ENCODE peak calls at places on chromosomes 6 and 20, in nine cellular contexts. B, M, V, G, U, W, E, O and N are unnamed samples.

GRCh38 chr20:35243317-35243716 is 16.8 kb downstream of the MMP24 start:
- DNase-seq in O (no peak), G (no peak), V (no peak), B (no peak), U (no peak), M (no peak), E (no peak), W (no peak), N (no peak)

GRCh38 chr20:43507150-43508080 is at the start of gene L3MBTL1:
- DNase-seq in G (peak), O (no peak), W (no peak), V (peak), E (peak), U (peak), B (peak), M (peak), N (peak)

GRCh38 chr20:37316116-37316774 is 26.8 kb downstream of the MANBAL start:
- DNase-seq in E (no peak), U (no peak), B (no peak), O (no peak), M (no peak), V (peak), G (no peak), W (no peak), N (no peak)

GRCh38 chr20:4289875-4290274 is 274.5 kb upstream of the RNF24 start:
- DNase-seq in V (no peak), B (no peak), U (no peak), M (no peak), E (no peak), O (no peak), W (no peak), G (no peak), N (no peak)

GRCh38 chr6:113591896-113592827 is 265.0 kb upstream of the MARCKS start:
- DNase-seq in E (no peak), O (no peak), V (no peak), B (peak), M (peak), G (peak), U (peak), W (no peak), N (no peak)

GRCh38 chr20:41029150-41029872 is 689 bp downstream of the TOP1 start:
- DNase-seq in G (peak), U (no peak), B (no peak), V (peak), M (peak), O (no peak), W (peak), E (peak), N (no peak)

GRCh38 chr6:106631356-106631755 is 2.0 kb downstream of the QRSL1 start:
- DNase-seq in V (no peak), U (peak), E (no peak), B (peak), G (no peak), M (no peak), W (no peak), O (no peak), N (peak)

GRCh38 chr6:170034294-170034693 is 256.6 kb downstream of the DLL1 start:
- DNase-seq in V (no peak), M (no peak), W (no peak), E (peak), G (no peak), B (no peak), U (no peak), O (no peak), N (no peak)

GRCh38 chr6:28648035-28648877 is 122.6 kb downstream of the GPX5 start:
- DNase-seq in W (peak), V (peak), E (no peak), M (peak), O (no peak), B (peak), G (peak), U (peak), N (peak)

GRCh38 chr20:31823360-31824124 is 4.4 kb downstream of the MYLK2 start:
- DNase-seq in B (no peak), W (no peak), G (no peak), U (no peak), E (peak), O (no peak), M (no peak), V (peak), N (no peak)

GRCh38 chr20:25571817-25572216 is 13.5 kb downstream of the NINL start:
- DNase-seq in E (no peak), B (no peak), O (no peak), M (no peak), G (no peak), W (no peak), V (no peak), U (no peak), N (no peak)

GRCh38 chr20:25576783-25577530 is 8.4 kb downstream of the NINL start:
- DNase-seq in V (no peak), G (no peak), E (no peak), W (no peak), U (no peak), O (no peak), B (no peak), M (no peak), N (no peak)

GRCh38 chr20:25573288-25574251 is 11.8 kb downstream of the NINL start:
- DNase-seq in U (peak), G (no peak), V (no peak), B (peak), E (no peak), O (no peak), M (no peak), W (no peak), N (peak)

GRCh38 chr20:25571240-25571639 is 14.1 kb downstream of the NINL start:
- DNase-seq in G (no peak), E (no peak), U (no peak), O (no peak), B (no peak), V (no peak), W (no peak), M (no peak), N (no peak)

GRCh38 chr20:25574411-25574810 is 10.9 kb downstream of the NINL start:
- DNase-seq in E (no peak), U (peak), B (peak), V (peak), G (no peak), W (no peak), M (no peak), O (no peak), N (peak)
- TF ChIP-seq CTCF in E (peak), U (peak), B (peak), V (peak), G (peak), W (no peak), M (no peak), O (no peak), N (peak)

GRCh38 chr6:100877851-100878250 is 3.3 kb downstream of the ASCC3 start:
- DNase-seq in U (no peak), W (no peak), O (no peak), G (no peak), B (no peak), M (no peak), E (no peak), V (no peak), N (no peak)
- H3K4me3 ChIP-seq in U (no peak), W (no peak), O (no peak), G (no peak), B (no peak), M (no peak), E (no peak), V (peak), N (no peak)

GRCh38 chr6:93968126-93968525 is 548.8 kb upstream of the EPHA7 start:
- DNase-seq in B (no peak), M (no peak), V (no peak), E (no peak), U (no peak), O (no peak), W (no peak), G (no peak), N (no peak)
- TF ChIP-seq CTCF in B (no peak), M (no peak), V (no peak), E (no peak), U (no peak), O (no peak), W (no peak), G (no peak), N (no peak)

DNA sequence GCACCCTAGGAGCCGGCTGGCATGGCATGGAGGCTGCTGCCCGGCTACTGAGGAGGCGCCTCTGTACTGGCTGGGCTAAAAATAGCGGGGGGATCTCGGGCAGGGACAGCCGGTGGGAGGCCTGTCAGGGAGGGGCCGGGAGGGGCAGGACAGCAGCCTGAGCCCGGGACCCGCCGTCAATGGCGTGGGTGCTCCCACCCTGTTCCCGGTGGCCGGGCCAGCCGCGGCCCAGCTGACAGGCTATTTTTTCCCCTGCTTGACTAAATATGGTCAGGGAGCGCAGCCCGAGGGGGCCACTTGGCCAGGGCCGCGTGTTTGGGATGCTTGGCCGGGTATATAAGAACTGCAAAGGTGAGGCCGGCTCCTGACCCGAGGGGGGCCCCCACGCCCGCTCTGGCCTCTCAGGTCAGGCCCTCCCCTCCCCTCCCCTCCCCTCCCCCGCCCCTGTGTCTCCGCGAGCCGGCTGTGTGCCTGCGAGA is 74.3 kb upstream of the GATA5 start:
- DNase-seq in E (no peak), B (no peak), G (peak), O (no peak), W (peak), V (no peak), M (no peak), U (no peak), N (no peak)
- H3K4me3 ChIP-seq in E (peak), B (no peak), G (peak), O (no peak), W (peak), V (no peak), M (peak), U (no peak), N (no peak)

GRCh38 chr6:85118233-85118632 is 331.6 kb upstream of the NT5E start:
- DNase-seq in V (peak), E (no peak), B (no peak), U (no peak), O (no peak), G (no peak), M (no peak), W (no peak), N (no peak)
- TF ChIP-seq CTCF in V (peak), E (no peak), B (peak), U (peak), O (no peak), G (peak), M (no peak), W (no peak), N (peak)